ENCODE peak calls at places on chromosomes 12 and 14, in ten cellular contexts. Q, H, V, K, O, E, F, X, C and W are unnamed samples.

GRCh38 chr14:51448831-51449665 is 202.7 kb upstream of the FRMD6 start:
- DNase-seq in Q (peak; percentile 6), H (peak; percentile 66), V (no peak), K (peak; percentile 52), O (peak; percentile 80), E (no peak), F (peak; percentile 64), X (no peak), C (no peak), W (no peak)

GRCh38 chr14:23403908-23404307 is 4.2 kb downstream of the MYH6 start:
- DNase-seq in Q (no peak), H (no peak), V (no peak), K (no peak), O (no peak), E (no peak), F (no peak), X (no peak), C (no peak), W (no peak)

GRCh38 chr14:90644882-90645281 is 171.3 kb downstream of the TTC7B start:
- DNase-seq in Q (no peak), H (peak; percentile 56), V (no peak), K (no peak), O (peak; percentile 38), E (no peak), F (no peak), X (no peak), C (no peak), W (no peak)

GRCh38 chr12:79402626-79403025 is 288.1 kb downstream of the PAWR start:
- DNase-seq in Q (no peak), H (peak; percentile 11), V (no peak), K (no peak), O (no peak), E (no peak), F (no peak), X (no peak), C (no peak), W (no peak)

GRCh38 chr12:24952389-24952788 is 3.5 kb upstream of the BCAT1 start:
- DNase-seq in Q (no peak), H (no peak), V (no peak), K (no peak), O (no peak), E (no peak), F (no peak), X (no peak), C (no peak), W (no peak)

GRCh38 chr14:77142289-77142814 is 761 bp upstream of the ZDHHC22 start:
- DNase-seq in Q (no peak), H (no peak), V (no peak), K (peak; percentile 78), O (no peak), E (no peak), F (no peak), X (no peak), C (no peak), W (no peak)

GRCh38 chr14:102927878-102928411 is 5.5 kb downstream of the AMN start:
- DNase-seq in Q (no peak), H (no peak), V (peak; percentile 59), K (no peak), O (no peak), E (no peak), F (no peak), X (no peak), C (peak; percentile 37), W (no peak)

GRCh38 chr12:49365542-49365941 is 1.7 kb upstream of the SPATS2 start:
- DNase-seq in Q (no peak), H (no peak), V (no peak), K (no peak), O (no peak), E (no peak), F (no peak), X (no peak), C (no peak), W (no peak)

GRCh38 chr12:33000016-33000415 is 103.4 kb upstream of the PKP2 start:
- DNase-seq in Q (no peak), H (no peak), V (peak; percentile 35), K (no peak), O (no peak), E (no peak), F (no peak), X (no peak), C (no peak), W (no peak)

GRCh38 chr12:100229036-100229635 is 28.5 kb downstream of the ACTR6 start:
- DNase-seq in Q (no peak), H (no peak), V (no peak), K (peak; percentile 41), O (peak; percentile 2), E (no peak), F (no peak), X (no peak), C (peak; percentile 24), W (no peak)

GRCh38 chr14:32403688-32404087 is 74.6 kb downstream of the AKAP6 start:
- DNase-seq in Q (no peak), H (no peak), V (no peak), K (no peak), O (no peak), E (no peak), F (no peak), X (no peak), C (no peak), W (no peak)

GRCh38 chr12:62772556-62772955 is 162.4 kb downstream of the PPM1H start:
- DNase-seq in Q (no peak), H (no peak), V (no peak), K (no peak), O (no peak), E (no peak), F (no peak), X (no peak), C (no peak), W (no peak)